ENCODE peak calls at places on chromosomes 6 and 20, in four cellular contexts. B, Z, X and T are unnamed samples.

GRCh38 chr20:46959081-46959692 is 64.5 kb downstream of the EYA2 start:
- DNase-seq in B (peak), Z (no peak), X (peak), T (peak)

GRCh38 chr6:132400641-132401119 is 595 bp downstream of the MOXD1 start:
- DNase-seq in B (no peak), X (no peak), Z (no peak), T (no peak)

GRCh38 chr6:143941852-143942627 is 66.0 kb downstream of the PLAGL1 start:
- DNase-seq in Z (peak), B (peak), X (peak), T (no peak)

GRCh38 chr20:46255440-46256104 is 52.7 kb downstream of the CDH22 start:
- DNase-seq in Z (no peak), B (peak), X (peak), T (no peak)

GRCh38 chr6:44489912-44490604 is 102.6 kb downstream of the CDC5L start:
- DNase-seq in X (peak), B (peak), Z (no peak), T (peak)

GRCh38 chr6:45586216-45587171 is 208.8 kb upstream of the SUPT3H start:
- DNase-seq in Z (peak), X (peak), B (peak), T (no peak)

GRCh38 chr6:38567436-38567835 is 72.3 kb downstream of the BTBD9 start:
- DNase-seq in X (peak), Z (no peak), B (peak), T (no peak)

GRCh38 chr6:161918154-161918553 is 644.3 kb upstream of the AGPAT4 start:
- DNase-seq in Z (no peak), X (no peak), B (no peak), T (no peak)

GRCh38 chr6:124960757-124961467 is 1.3 kb upstream of the RNF217 start:
- DNase-seq in X (peak), B (no peak), Z (no peak), T (no peak)